ENCODE peak calls at places on chromosomes 1 and 21, in eight cellular contexts. Y is suprapubic skin, P is A549, G is sigmoid colon, F is stomach, L is tibial nerve, W is HCT116, T is K562. Z is an unnamed sample. For H3K4me1, the result is how much of the 10 kb centered on the place peaks cover.

GRCh38 chr1:3691421-3692204 is 39.3 kb downstream of the TP73 start:
- DNase-seq in Y (no peak), P (no peak), G (no peak), F (no peak), L (no peak), W (no peak), T (no peak), Z (no peak)

GRCh38 chr1:143698016-143698415 is 273.8 kb downstream of the FAM72C start:
- DNase-seq in Y (no peak), P (peak), G (no peak), F (peak), L (no peak), W (peak), T (peak), Z (peak)

GRCh38 chr1:201299968-201300367 is 16.7 kb downstream of the PKP1 start:
- DNase-seq in Y (no peak), P (peak), G (no peak), F (peak), L (no peak), W (no peak), T (no peak), Z (peak)

GRCh38 chr1:16351449-16351993 is 759 bp downstream of the FBXO42 start:
- DNase-seq in Y (no peak), P (no peak), G (peak), F (no peak), L (no peak), W (no peak), T (no peak), Z (no peak)

GRCh38 chr1:147892216-147892615 is 10.4 kb upstream of the GJA8 start:
- DNase-seq in Y (no peak), P (peak), G (no peak), F (no peak), L (no peak), W (peak), T (no peak), Z (no peak)

GRCh38 chr21:20451051-20451450 is 547.2 kb upstream of the NCAM2 start:
- DNase-seq in Y (no peak), P (no peak), G (no peak), F (no peak), L (no peak), W (no peak), T (no peak), Z (no peak)

GRCh38 chr1:28983509-28984310 is 69.3 kb downstream of the EPB41 start:
- DNase-seq in Y (no peak), P (peak), G (peak), F (peak), L (no peak), W (no peak), T (no peak), Z (peak)

GRCh38 chr1:105485207-105485606 is 1571.3 kb upstream of the PRMT6 start:
- DNase-seq in Y (no peak), P (no peak), G (no peak), F (no peak), L (no peak), W (no peak), T (no peak), Z (no peak)

GRCh38 chr1:45493116-45493697 is 2.2 kb upstream of the TESK2 start:
- DNase-seq in Y (no peak), P (peak), G (no peak), F (peak), L (no peak), W (peak), T (peak), Z (peak)

GRCh38 chr1:199282910-199283309 is 644.1 kb downstream of the PTPRC start:
- DNase-seq in Y (no peak), P (no peak), G (no peak), F (no peak), L (no peak), W (no peak), T (no peak), Z (no peak)

GRCh38 chr1:247407180-247407616 is 8.8 kb upstream of the NLRP3 start:
- DNase-seq in Y (no peak), P (no peak), G (peak), F (peak), L (no peak), W (no peak), T (no peak), Z (peak)

GRCh38 chr1:39386997-39387396 is 104.4 kb upstream of the BMP8A start:
- DNase-seq in Y (no peak), P (no peak), G (no peak), F (no peak), L (no peak), W (no peak), T (no peak), Z (no peak)

GRCh38 chr1:41006942-41007865 is 14.3 kb downstream of the SLFNL1 start:
- DNase-seq in Y (no peak), P (no peak), G (no peak), F (no peak), L (no peak), W (no peak), T (no peak), Z (no peak)

GRCh38 chr1:204073837-204074273 is 940 bp downstream of the SOX13 start:
- DNase-seq in Y (no peak), P (peak), G (peak), F (no peak), L (no peak), W (no peak), T (no peak), Z (no peak)

GRCh38 chr21:45302082-45303061 is 14.7 kb upstream of the POFUT2 start:
- DNase-seq in Y (no peak), P (no peak), G (peak), F (peak), L (peak), W (no peak), T (no peak), Z (no peak)

GRCh38 chr1:232813757-232814156 is 8.5 kb downstream of the MAP10 start:
- DNase-seq in Y (no peak), P (no peak), G (no peak), F (no peak), L (no peak), W (no peak), T (no peak), Z (no peak)

GRCh38 chr1:78668427-78668826 is 18.8 kb downstream of the IFI44 start:
- DNase-seq in Y (no peak), P (no peak), G (no peak), F (no peak), L (no peak), W (no peak), T (no peak), Z (no peak)

GRCh38 chr21:35779690-35780570 is 280.4 kb downstream of the SETD4 start:
- DNase-seq in Y (no peak), P (no peak), G (no peak), F (no peak), L (no peak), W (no peak), T (no peak), Z (no peak)

GRCh38 chr21:44870748-44871495 is 2.6 kb downstream of the PTTG1IP start:
- DNase-seq in Y (no peak), P (no peak), G (no peak), F (peak), L (no peak), W (peak), T (no peak), Z (peak)

GRCh38 chr1:83632906-83633305 is 366.0 kb downstream of the TTLL7 start:
- DNase-seq in Y (no peak), P (no peak), G (no peak), F (no peak), L (no peak), W (no peak), T (no peak), Z (no peak)

GRCh38 chr21:31293986-31294385 is 50.1 kb downstream of the TIAM1 start:
- DNase-seq in Y (no peak), P (peak), G (no peak), F (no peak), L (no peak), W (peak), T (no peak), Z (no peak)

GRCh38 chr1:116185161-116185701 is 74.0 kb downstream of the MAB21L3 start:
- DNase-seq in Y (no peak), P (no peak), G (no peak), F (no peak), L (no peak), W (no peak), T (no peak), Z (no peak)

GRCh38 chr1:239608469-239608868 is 222.1 kb downstream of the CHRM3 start:
- DNase-seq in Y (no peak), P (no peak), G (no peak), F (no peak), L (no peak), W (no peak), T (no peak), Z (no peak)

GRCh38 chr1:243991650-243992049 is 59.4 kb upstream of the ZBTB18 start:
- DNase-seq in Y (no peak), P (peak), G (no peak), F (no peak), L (no peak), W (no peak), T (no peak), Z (no peak)

GRCh38 chr1:115184260-115184950 is 95.1 kb upstream of the TSPAN2 start:
- DNase-seq in Y (no peak), P (no peak), G (no peak), F (no peak), L (no peak), W (no peak), T (no peak), Z (no peak)

GRCh38 chr1:26408604-26409003 is 2.0 kb upstream of the LIN28A start:
- DNase-seq in Y (peak), P (peak), G (peak), F (peak), L (peak), W (no peak), T (peak), Z (peak)

GRCh38 chr1:53462213-53462612 is 3.0 kb downstream of the DMRTB1 start:
- DNase-seq in Y (no peak), P (no peak), G (no peak), F (no peak), L (no peak), W (no peak), T (no peak), Z (no peak)

GRCh38 chr1:112721966-112722524 is 6.9 kb upstream of the PPM1J start:
- DNase-seq in Y (peak), P (no peak), G (no peak), F (no peak), L (no peak), W (no peak), T (no peak), Z (no peak)

GRCh38 chr1:186059311-186059710 is 315.7 kb downstream of the TPR start:
- DNase-seq in Y (no peak), P (no peak), G (no peak), F (no peak), L (no peak), W (no peak), T (no peak), Z (no peak)

GRCh38 chr1:181704556-181704955 is 221.2 kb downstream of the CACNA1E start:
- DNase-seq in Y (no peak), P (no peak), G (no peak), F (no peak), L (no peak), W (no peak), T (no peak), Z (no peak)

GRCh38 chr1:234743866-234744581 is 134.0 kb upstream of the IRF2BP2 start:
- DNase-seq in Y (no peak), P (no peak), G (no peak), F (no peak), L (no peak), W (no peak), T (no peak), Z (no peak)

GRCh38 chr1:209768354-209768774 is 12.5 kb downstream of the TRAF3IP3 start:
- DNase-seq in Y (no peak), P (no peak), G (no peak), F (peak), L (no peak), W (no peak), T (no peak), Z (no peak)

GRCh38 chr1:45673956-45674355 is 12.4 kb downstream of the GPBP1L1 start:
- DNase-seq in Y (no peak), P (no peak), G (no peak), F (no peak), L (no peak), W (no peak), T (no peak), Z (no peak)

GRCh38 chr1:30473920-30474817 is 249.2 kb downstream of the MATN1 start:
- DNase-seq in Y (peak), P (no peak), G (peak), F (peak), L (no peak), W (no peak), T (no peak), Z (no peak)

GRCh38 chr1:110130113-110130591 is 17.9 kb downstream of the UBL4B start:
- DNase-seq in Y (no peak), P (no peak), G (no peak), F (no peak), L (no peak), W (no peak), T (peak), Z (no peak)

GRCh38 chr1:199352351-199352750 is 675.2 kb upstream of the NR5A2 start:
- DNase-seq in Y (no peak), P (no peak), G (no peak), F (no peak), L (no peak), W (no peak), T (no peak), Z (no peak)

GRCh38 chr21:43703068-43703880 is 15.7 kb upstream of the PDXK start:
- DNase-seq in Y (no peak), P (no peak), G (no peak), F (peak), L (no peak), W (no peak), T (peak), Z (no peak)

GRCh38 chr1:6481820-6482471 is 9.5 kb downstream of the PLEKHG5 start:
- DNase-seq in Y (no peak), P (no peak), G (no peak), F (no peak), L (no peak), W (no peak), T (no peak), Z (no peak)

GRCh38 chr1:156868341-156868740 is 7.7 kb downstream of the NTRK1 start:
- DNase-seq in Y (no peak), P (no peak), G (no peak), F (no peak), L (no peak), W (no peak), T (no peak), Z (no peak)

GRCh38 chr21:15457962-15458361 is 271.8 kb upstream of the USP25 start:
- DNase-seq in Y (no peak), P (no peak), G (no peak), F (no peak), L (no peak), W (no peak), T (no peak), Z (no peak)
- H3K4me1 ChIP-seq in Y (under half), P (under half), G (under half), F (under half), L (under half), W (under half), T (under half), Z (under half)

DNA sequence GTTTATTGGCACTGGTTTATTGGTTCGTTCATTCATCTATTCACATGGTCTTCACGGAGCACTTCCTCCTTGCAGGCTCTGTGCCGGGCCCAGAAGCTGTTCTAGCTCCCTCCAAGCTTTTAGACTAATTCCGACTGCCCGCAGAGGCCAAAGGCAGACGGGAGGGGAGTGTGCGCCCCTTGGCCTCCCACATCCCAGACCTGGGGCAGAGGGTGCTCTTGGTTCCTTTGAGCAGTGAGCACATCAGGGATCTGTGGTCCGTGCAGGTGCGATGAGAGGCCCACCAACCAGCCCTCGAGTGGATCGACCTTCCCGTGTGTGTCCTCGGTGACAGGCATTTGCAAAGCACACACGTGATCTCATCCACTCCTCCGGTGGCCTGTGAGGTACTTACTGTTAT is 38.7 kb upstream of the TNFRSF1B start:
- DNase-seq in Y (no peak), P (no peak), G (no peak), F (no peak), L (no peak), W (no peak), T (no peak), Z (no peak)
- H3K4me3 ChIP-seq in Y (no peak), P (no peak), G (no peak), F (no peak), L (no peak), W (no peak), T (no peak), Z (no peak)

DNA sequence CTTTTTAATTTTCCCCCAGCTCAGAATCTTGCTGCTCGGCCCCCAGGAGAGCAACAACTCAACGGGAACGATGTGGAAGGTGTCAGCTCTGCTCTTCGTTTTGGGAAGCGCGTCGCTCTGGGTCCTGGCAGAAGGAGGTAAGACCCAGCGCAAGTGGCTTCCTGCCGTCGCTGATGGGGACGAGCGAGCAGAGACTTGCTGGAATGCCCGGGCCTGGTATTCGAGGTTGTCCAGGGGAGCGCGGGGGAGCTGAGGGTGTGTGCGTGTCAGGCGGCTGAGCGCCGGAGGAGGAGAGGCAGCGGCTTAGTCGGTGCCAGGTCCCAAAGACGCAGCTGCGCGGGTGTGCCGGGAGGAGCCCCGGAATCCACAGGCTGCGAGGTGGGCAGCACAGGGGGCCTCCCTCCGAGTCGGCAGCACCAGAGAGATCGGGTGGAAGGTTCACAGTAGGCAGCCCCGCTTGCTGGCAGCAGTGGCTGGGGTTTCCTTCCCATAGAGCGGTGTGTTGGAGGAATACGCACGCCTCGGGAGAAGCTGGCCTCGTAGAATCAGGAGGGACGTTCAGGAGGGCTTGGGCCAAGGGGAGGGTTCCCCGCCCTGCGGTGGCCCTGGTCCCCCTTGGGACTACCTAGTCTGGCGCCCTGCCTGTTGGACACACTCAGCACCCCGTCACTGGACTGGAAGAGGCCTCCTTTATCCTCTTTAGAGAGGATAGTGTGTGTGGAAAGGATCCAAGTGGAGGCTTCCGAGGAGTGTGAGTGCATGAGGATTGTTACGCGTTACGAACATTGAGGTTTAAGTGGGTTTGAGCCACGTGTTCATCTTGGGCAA is 546 bp downstream of the PDPN start:
- DNase-seq in Y (no peak), P (no peak), G (peak), F (no peak), L (no peak), W (no peak), T (no peak), Z (no peak)
- TF ChIP-seq POLR2A in Y (peak), P (no peak), G (no peak), F (no peak), L (no peak), W (no peak), T (no peak), Z (no peak)

GRCh38 chr21:38813143-38813542 is 7.4 kb downstream of the ETS2 start:
- DNase-seq in Y (no peak), P (no peak), G (no peak), F (no peak), L (no peak), W (no peak), T (no peak), Z (no peak)

GRCh38 chr21:38815060-38815405 is 9.3 kb downstream of the ETS2 start:
- DNase-seq in Y (no peak), P (no peak), G (no peak), F (no peak), L (no peak), W (no peak), T (no peak), Z (no peak)

GRCh38 chr21:38811257-38811656 is 5.5 kb downstream of the ETS2 start:
- DNase-seq in Y (no peak), P (peak), G (no peak), F (no peak), L (no peak), W (no peak), T (no peak), Z (no peak)

GRCh38 chr21:38814126-38815059 is 8.7 kb downstream of the ETS2 start:
- DNase-seq in Y (no peak), P (no peak), G (no peak), F (no peak), L (no peak), W (no peak), T (no peak), Z (no peak)

DNA sequence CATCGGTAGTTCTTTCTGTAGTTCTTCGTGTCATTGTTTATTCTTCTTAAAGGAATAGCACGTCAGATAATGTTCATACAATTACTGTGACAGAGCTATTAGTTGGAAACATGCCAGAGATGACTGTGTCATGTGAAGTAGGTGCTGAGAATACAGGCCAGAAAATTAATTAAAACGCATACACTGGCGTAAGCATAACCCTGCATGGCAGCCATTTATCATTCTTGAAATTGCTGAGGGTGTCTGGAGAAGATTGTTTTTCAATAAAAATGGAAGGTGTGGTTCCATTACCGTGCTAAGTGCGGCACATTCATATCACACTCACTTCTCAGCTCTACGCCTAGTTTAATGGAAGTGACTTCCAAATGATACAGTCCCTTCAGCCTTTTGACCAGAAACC is 7.8 kb downstream of the ETS2 start:
- DNase-seq in Y (no peak), P (no peak), G (no peak), F (no peak), L (no peak), W (no peak), T (no peak), Z (no peak)
- H3K4me1 ChIP-seq in Y (under half), P (half or more), G (under half), F (under half), L (under half), W (under half), T (under half), Z (under half)

DNA sequence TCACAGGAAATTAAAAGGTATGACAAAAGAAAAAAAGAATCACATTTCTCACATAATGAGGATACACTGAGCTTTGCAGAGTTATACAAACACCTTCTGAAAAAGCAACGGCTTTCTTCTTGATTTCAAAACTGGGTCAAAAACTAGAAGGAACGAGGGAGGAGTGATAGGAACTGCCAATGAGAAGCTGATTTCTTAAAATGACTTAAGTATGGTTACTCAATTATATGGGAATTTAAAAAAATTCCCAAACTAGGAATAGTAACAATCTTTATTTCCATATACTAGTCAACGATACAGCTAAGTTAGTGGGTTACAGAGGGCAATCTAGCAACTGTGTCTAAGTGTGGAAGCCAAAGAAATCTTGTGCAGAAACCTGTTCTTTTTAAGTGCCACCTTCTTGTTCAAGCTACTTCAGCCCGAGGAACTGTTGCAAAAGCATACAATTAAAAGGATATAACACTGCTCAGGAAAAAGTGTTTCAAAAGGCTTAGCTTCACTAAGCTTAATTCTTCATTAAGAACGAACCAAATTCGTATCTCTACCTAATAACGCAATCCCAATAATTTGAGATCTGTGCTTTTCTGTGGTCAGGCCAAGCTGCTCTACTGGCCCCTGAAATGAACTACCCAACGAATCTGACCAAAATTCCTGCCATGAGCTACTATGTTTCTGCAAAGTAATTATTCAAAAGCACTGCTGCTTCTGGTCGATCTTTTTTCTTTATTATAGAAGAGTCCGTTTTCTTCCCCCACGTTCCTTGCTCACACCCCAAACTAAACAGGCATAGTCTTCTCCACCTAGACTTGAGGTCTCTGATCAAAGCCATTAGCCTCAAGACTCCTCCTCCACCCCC is 1.9 kb downstream of the USP24 start:
- DNase-seq in Y (no peak), P (no peak), G (no peak), F (no peak), L (no peak), W (no peak), T (no peak), Z (no peak)
- H3K4me3 ChIP-seq in Y (peak), P (peak), G (peak), F (peak), L (peak), W (peak), T (peak), Z (no peak)

Z was measured in adrenal gland.